ENCODE peak calls at places on chromosomes 5 and 9, in ten cellular contexts. Q, K, Z, E, C, S, A, I, B and L are unnamed samples.

GRCh38 chr5:126015244-126016054 is 407.8 kb upstream of the GRAMD2B start:
- DNase-seq in Q (no peak), I (peak; percentile 34), S (no peak), A (no peak), E (no peak), K (no peak), B (no peak), Z (no peak), C (peak; percentile 68), L (peak; percentile 22)

GRCh38 chr9:88458716-88459115 is 70.5 kb downstream of the SPIN1 start:
- DNase-seq in B (no peak), S (no peak), E (no peak), Z (no peak), C (peak; percentile 55), K (no peak), A (no peak), Q (no peak), I (no peak), L (no peak)

GRCh38 chr9:120928015-120928719 is 1.6 kb upstream of the TRAF1 start:
- DNase-seq in C (no peak), A (peak; percentile 20), E (no peak), K (no peak), I (no peak), Z (no peak), Q (no peak), B (no peak), S (no peak), L (no peak)

GRCh38 chr5:175285263-175285662 is 158.7 kb downstream of the DRD1 start:
- DNase-seq in Z (no peak), S (no peak), I (no peak), K (no peak), E (no peak), A (no peak), B (no peak), C (peak; percentile 29), Q (no peak), L (no peak)

GRCh38 chr9:95107001-95107749 is 210.3 kb downstream of the FANCC start:
- DNase-seq in E (no peak), S (no peak), C (peak; percentile 90), K (no peak), I (no peak), B (no peak), Q (no peak), Z (no peak), A (no peak), L (peak; percentile 82)

GRCh38 chr5:157778121-157778805 is 34.8 kb downstream of the LSM11 start:
- DNase-seq in Q (peak; percentile 57), K (no peak), S (no peak), Z (no peak), C (peak; percentile 75), A (no peak), E (peak; percentile 14), I (peak; percentile 80), B (no peak), L (no peak)

GRCh38 chr9:96489482-96489979 is 39.6 kb downstream of the HABP4 start:
- DNase-seq in Q (no peak), B (no peak), K (no peak), E (no peak), C (no peak), A (no peak), S (no peak), Z (no peak), I (no peak), L (no peak)

GRCh38 chr5:56840597-56840996 is 25.2 kb downstream of the MAP3K1 start:
- DNase-seq in C (no peak), Z (no peak), B (no peak), A (no peak), I (no peak), E (no peak), Q (no peak), K (no peak), S (no peak), L (no peak)

GRCh38 chr9:130043654-130044623 is 950 bp upstream of the FNBP1 start:
- DNase-seq in S (no peak), Q (no peak), E (no peak), K (no peak), B (no peak), Z (no peak), A (no peak), C (no peak), I (no peak), L (no peak)